ENCODE peak calls at places on chromosomes 1 and 21, in five cellular contexts. E is suprapubic skin, M is lower lobe of right lung, C is heart right ventricle, H is AG04450. L is an unnamed sample.

GRCh38 chr1:92410706-92411105 is 76.0 kb downstream of the GFI1 start:
- DNase-seq in H (no peak), C (no peak), M (no peak), E (no peak), L (no peak)

GRCh38 chr21:31045841-31046240 is 7.6 kb upstream of the KRTAP19-8 start:
- DNase-seq in C (no peak), M (no peak), E (no peak), H (no peak), L (no peak)

GRCh38 chr1:6599141-6599975 is 3.3 kb downstream of the KLHL21 start:
- DNase-seq in M (no peak), C (no peak), E (no peak), H (no peak), L (peak)

GRCh38 chr1:63713041-63713440 is 60.8 kb upstream of the ROR1 start:
- DNase-seq in C (no peak), M (no peak), H (no peak), E (no peak), L (no peak)

GRCh38 chr1:208974721-208975120 is 608.8 kb upstream of the CAMK1G start:
- DNase-seq in H (no peak), M (no peak), E (no peak), C (no peak), L (no peak)

GRCh38 chr1:228358764-228359612 is 47.6 kb downstream of the TRIM11 start:
- DNase-seq in C (no peak), E (no peak), M (no peak), H (no peak), L (no peak)

GRCh38 chr1:229334716-229335115 is 8.1 kb downstream of the CCSAP start:
- DNase-seq in H (no peak), E (no peak), C (no peak), M (no peak), L (no peak)

GRCh38 chr1:12197483-12197880 is 30.7 kb downstream of the TNFRSF1B start:
- DNase-seq in C (no peak), M (no peak), E (no peak), H (no peak), L (no peak)

GRCh38 chr21:26227146-26227545 is 56.6 kb upstream of the APP start:
- DNase-seq in E (no peak), M (no peak), H (no peak), C (no peak), L (no peak)

GRCh38 chr1:46113948-46114347 is 18.5 kb downstream of the PIK3R3 start:
- DNase-seq in M (no peak), C (no peak), E (no peak), H (no peak), L (no peak)

GRCh38 chr1:61183471-61184034 is 101.2 kb downstream of the NFIA start:
- DNase-seq in C (peak), H (no peak), E (no peak), M (no peak), L (no peak)

GRCh38 chr1:66563094-66563800 is 29.3 kb downstream of the SGIP1 start:
- DNase-seq in E (no peak), C (peak), M (no peak), H (peak), L (no peak)

GRCh38 chr1:243454328-243454997 is 198.6 kb downstream of the SDCCAG8 start:
- DNase-seq in H (no peak), E (no peak), C (no peak), M (no peak), L (no peak)

GRCh38 chr1:191993549-191993948 is 164.7 kb upstream of the RGS18 start:
- DNase-seq in C (no peak), E (no peak), H (peak), M (no peak), L (no peak)

GRCh38 chr1:101366513-101367215 is 129.8 kb downstream of the S1PR1 start:
- DNase-seq in E (no peak), M (no peak), C (no peak), H (peak), L (no peak)

GRCh38 chr21:45580181-45580575 is 37.9 kb upstream of the SLC19A1 start:
- DNase-seq in H (no peak), C (no peak), M (peak), E (no peak), L (no peak)

GRCh38 chr21:26966978-26967913 is at the start of gene ADAMTS5:
- DNase-seq in E (peak), C (peak), H (no peak), M (peak), L (peak)

GRCh38 chr1:185681034-185681633 is 53.1 kb upstream of the HMCN1 start:
- DNase-seq in H (no peak), M (no peak), C (peak), E (no peak), L (no peak)

GRCh38 chr1:200242379-200243041 is 167.3 kb downstream of the ZNF281 start:
- DNase-seq in M (no peak), E (no peak), H (no peak), C (peak), L (no peak)

GRCh38 chr1:226696552-226696951 is 42.5 kb downstream of the ITPKB start:
- DNase-seq in E (no peak), C (no peak), H (no peak), M (no peak), L (no peak)

GRCh38 chr1:89660086-89660946 is 27.4 kb downstream of the LRRC8C start:
- DNase-seq in E (no peak), H (no peak), M (no peak), C (no peak), L (no peak)

DNA sequence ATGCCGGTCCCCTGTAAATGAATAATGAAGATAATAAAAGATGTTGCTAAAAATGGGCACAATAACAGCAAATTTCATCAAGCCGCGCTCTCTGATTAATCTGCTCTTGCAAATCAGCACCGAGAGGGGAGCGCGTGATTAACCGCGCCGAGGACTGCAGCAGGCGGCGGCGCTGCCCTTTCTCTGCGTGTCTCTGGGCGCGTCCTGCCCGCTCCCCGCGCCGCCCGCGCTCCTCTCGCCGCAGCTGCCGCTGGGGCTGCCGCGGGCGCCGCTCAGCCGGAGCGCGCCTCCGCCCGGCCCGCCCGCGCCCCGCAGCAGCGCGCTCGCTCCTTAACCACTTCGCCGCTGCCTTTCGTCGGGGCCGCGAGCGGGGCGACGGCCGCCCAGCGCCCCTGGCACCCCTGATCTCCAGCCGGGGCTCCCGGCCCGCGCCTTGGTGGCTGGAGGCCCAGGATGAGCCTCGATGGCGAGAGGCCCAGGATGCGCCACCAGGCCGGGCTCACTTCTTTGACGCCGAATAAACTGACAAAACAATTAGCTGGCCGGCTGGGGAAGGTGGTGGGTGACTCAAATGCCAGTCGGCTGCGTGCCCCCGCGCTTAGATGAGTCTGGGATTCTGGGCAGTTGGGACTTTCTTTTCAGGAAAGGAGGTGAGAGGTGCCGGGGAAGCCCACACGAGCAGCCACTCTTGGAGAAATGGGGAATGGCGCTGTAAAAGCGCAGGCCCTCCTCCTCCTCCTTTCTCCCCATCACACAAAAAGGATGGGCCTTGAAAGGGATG is 221.4 kb upstream of the PKN2 start:
- DNase-seq in M (peak), C (no peak), E (no peak), H (no peak), L (peak)
- H3K4me3 ChIP-seq in M (peak), C (peak), E (peak), H (peak), L (peak)

DNA sequence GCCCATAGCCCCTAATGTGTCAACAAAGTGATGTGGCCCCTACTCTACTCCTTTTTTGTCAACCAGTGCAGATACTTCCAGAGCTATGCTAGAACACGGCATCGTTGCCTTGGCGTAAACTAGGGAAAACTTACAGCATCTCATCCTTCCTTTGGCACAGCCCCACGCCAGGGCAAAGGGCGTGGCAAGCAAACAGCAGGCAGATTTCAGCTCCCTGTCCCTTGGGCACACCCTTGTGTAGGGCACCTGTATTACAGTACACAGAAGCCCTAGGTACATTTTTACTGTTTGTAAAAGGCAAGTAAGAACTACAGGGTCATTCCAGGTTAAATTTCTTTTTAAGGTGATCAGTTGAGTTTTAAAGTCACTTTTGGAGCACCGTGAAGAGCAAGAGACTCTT is 29.3 kb downstream of the PRDX6 start:
- DNase-seq in E (no peak), H (no peak), M (no peak), C (no peak), L (no peak)
- TF ChIP-seq CTCF in E (no peak), H (no peak), M (no peak), C (no peak), L (no peak)

DNA sequence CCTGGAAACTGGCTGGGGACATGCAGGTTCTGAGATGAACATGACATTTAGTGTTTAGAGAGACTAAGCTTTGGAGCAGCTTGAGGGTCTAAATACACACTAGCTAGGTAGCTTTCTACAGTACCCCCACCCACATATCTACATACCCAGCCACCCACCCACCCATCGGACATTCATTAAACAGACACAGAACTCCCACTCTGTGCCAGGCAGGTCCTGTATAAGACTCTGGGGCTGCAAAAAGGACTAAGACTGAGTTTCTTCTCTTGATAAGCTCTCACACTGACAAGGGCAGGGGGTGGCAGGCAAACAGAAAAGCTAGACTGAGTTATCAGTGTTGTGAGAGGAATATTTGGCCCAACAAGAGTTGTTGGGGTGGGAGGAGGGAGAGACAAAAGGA is 6.7 kb downstream of the MAP7D1 start:
- DNase-seq in H (no peak), C (no peak), M (no peak), E (no peak), L (no peak)
- H3K4me3 ChIP-seq in H (no peak), C (no peak), M (no peak), E (peak), L (peak)

GRCh38 chr1:70528591-70529333 is 117.7 kb downstream of the CTH start:
- DNase-seq in E (no peak), H (no peak), M (no peak), C (peak), L (no peak)
- TF ChIP-seq CTCF in E (peak), H (peak), M (peak), C (no peak), L (peak)

GRCh38 chr1:10888791-10889627 is 92.6 kb upstream of the CASZ1 start:
- DNase-seq in C (no peak), M (no peak), E (no peak), H (no peak), L (no peak)
- H3K4me3 ChIP-seq in C (no peak), M (no peak), E (peak), H (no peak), L (no peak)

L was measured in psoas muscle.